ENCODE peak calls at places on chromosomes 2 and 18, in six cellular contexts. E is K562, X is suprapubic skin, C is HepG2, U is heart left ventricle, N is tibial artery. Q is an unnamed sample.

GRCh38 chr2:8754056-8754790 is 72.4 kb downstream of the ID2 start:
- DNase-seq in U (no peak), N (no peak), E (no peak), X (no peak), C (no peak), Q (no peak)

GRCh38 chr2:24084386-24085375 is at the start of gene TP53I3:
- DNase-seq in C (peak; percentile 87), N (peak; percentile 89), E (peak; percentile 90), X (peak; percentile 93), U (peak; percentile 95), Q (peak; percentile 96)

GRCh38 chr2:197965756-197966155 is 161.4 kb downstream of the PLCL1 start:
- DNase-seq in N (no peak), C (no peak), X (no peak), E (no peak), U (no peak), Q (no peak)

GRCh38 chr2:25187729-25188350 is 19.5 kb upstream of the POMC start:
- DNase-seq in N (no peak), U (no peak), C (no peak), E (no peak), X (no peak), Q (no peak)

GRCh38 chr2:202703091-202703490 is 68.3 kb downstream of the FAM117B start:
- DNase-seq in E (no peak), U (no peak), C (no peak), X (no peak), N (no peak), Q (no peak)

GRCh38 chr18:67475673-67476072 is 40.8 kb downstream of the DSEL start:
- DNase-seq in E (no peak), C (no peak), X (no peak), U (no peak), N (no peak), Q (no peak)

GRCh38 chr2:65177754-65178442 is 48.0 kb upstream of the RAB1A start:
- DNase-seq in C (no peak), X (no peak), U (no peak), N (no peak), E (no peak), Q (no peak)

GRCh38 chr18:45254683-45255082 is 360.6 kb upstream of the SLC14A2 start:
- DNase-seq in N (peak; percentile 53), E (no peak), C (no peak), U (peak; percentile 81), X (peak; percentile 55), Q (peak; percentile 93)

GRCh38 chr18:54717673-54718435 is 110.4 kb upstream of the RAB27B start:
- DNase-seq in N (no peak), U (no peak), C (no peak), E (no peak), X (no peak), Q (peak; percentile 53)

GRCh38 chr18:59549797-59550516 is 147.3 kb downstream of the CCBE1 start:
- DNase-seq in N (no peak), X (no peak), U (no peak), C (no peak), E (no peak), Q (no peak)

GRCh38 chr2:173997269-173997668 is 32.1 kb upstream of the SP3 start:
- DNase-seq in C (no peak), X (peak; percentile 93), N (peak; percentile 97), E (no peak), U (peak; percentile 87), Q (peak; percentile 88)

GRCh38 chr2:127525692-127526141 is 572 bp downstream of the IWS1 start:
- DNase-seq in X (no peak), U (no peak), N (no peak), E (no peak), C (peak; percentile 32), Q (no peak)

GRCh38 chr2:144553379-144553778 is 33.5 kb upstream of the ZEB2 start:
- DNase-seq in X (no peak), N (no peak), E (no peak), U (no peak), C (no peak), Q (no peak)

GRCh38 chr2:16270441-16270840 is 330.1 kb downstream of the MYCN start:
- DNase-seq in N (no peak), C (no peak), U (no peak), E (no peak), X (no peak), Q (no peak)

GRCh38 chr2:16035747-16036745 is 95.7 kb downstream of the MYCN start:
- DNase-seq in E (no peak), N (no peak), X (no peak), C (no peak), U (no peak), Q (no peak)

GRCh38 chr2:33372940-33373553 is 103.4 kb upstream of the RASGRP3 start:
- DNase-seq in C (peak; percentile 45), N (no peak), X (no peak), E (peak; percentile 57), U (no peak), Q (no peak)

GRCh38 chr2:199663157-199663556 is 187.8 kb downstream of the FTCDNL1 start:
- DNase-seq in N (no peak), U (no peak), C (no peak), E (no peak), X (no peak), Q (no peak)

GRCh38 chr2:1045109-1045508 is 94.5 kb downstream of the SNTG2 start:
- DNase-seq in N (no peak), E (no peak), X (no peak), U (no peak), C (no peak), Q (no peak)

GRCh38 chr2:213149332-213149875 is 2.0 kb downstream of the IKZF2 start:
- DNase-seq in N (no peak), C (no peak), E (no peak), X (no peak), U (no peak), Q (no peak)

GRCh38 chr18:67549946-67550345 is 33.4 kb upstream of the DSEL start:
- DNase-seq in X (no peak), C (no peak), E (no peak), N (no peak), U (no peak), Q (no peak)

GRCh38 chr18:75208055-75208835 is 694 bp downstream of the PTGR3 start:
- DNase-seq in X (peak; percentile 77), E (peak; percentile 58), U (peak; percentile 76), N (peak; percentile 48), C (peak; percentile 18), Q (peak; percentile 83)

GRCh38 chr2:238170386-238171071 is 11.8 kb downstream of the ERFE start:
- DNase-seq in X (no peak), C (no peak), U (no peak), E (no peak), N (no peak), Q (no peak)

GRCh38 chr2:238172439-238172838 is 13.7 kb downstream of the ERFE start:
- DNase-seq in C (no peak), N (no peak), E (no peak), U (no peak), X (no peak), Q (no peak)

GRCh38 chr2:238173692-238174091 is 14.9 kb downstream of the ERFE start:
- DNase-seq in X (no peak), U (no peak), N (no peak), E (no peak), C (no peak), Q (no peak)

GRCh38 chr2:238169708-238170251 is 11.0 kb downstream of the ERFE start:
- DNase-seq in C (no peak), N (peak; percentile 61), E (no peak), X (no peak), U (no peak), Q (no peak)

GRCh38 chr2:238171575-238172187 is 12.9 kb downstream of the ERFE start:
- DNase-seq in X (no peak), N (no peak), C (no peak), U (no peak), E (no peak), Q (no peak)
- H3K27ac ChIP-seq in X (no peak overlapping the region), N (no peak overlapping the region), C (no peak overlapping the region), U (no peak overlapping the region), E (no peak overlapping the region), Q (no peak overlapping the region)

DNA sequence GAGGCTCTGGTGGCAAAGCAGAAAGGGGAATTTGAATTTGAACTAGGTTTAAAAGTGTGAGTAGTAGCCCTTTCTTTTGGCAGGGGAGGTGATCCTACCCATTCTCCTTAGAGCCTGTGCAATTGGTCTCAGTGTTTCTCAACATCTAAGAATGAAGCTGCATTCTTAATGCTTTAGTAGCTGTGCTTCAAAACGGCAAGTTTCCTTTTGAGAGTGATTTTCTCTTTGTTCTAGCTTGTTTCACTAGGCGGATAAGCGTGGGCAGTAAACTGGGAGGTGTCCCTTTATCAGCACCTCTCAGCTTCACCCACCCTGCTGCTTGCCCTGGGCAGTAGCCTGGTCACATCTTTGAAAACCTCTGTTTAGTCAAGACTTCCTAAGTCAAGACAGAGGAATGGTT is 6.7 kb downstream of the CRIM1 start:
- DNase-seq in E (no peak), C (no peak), X (no peak), U (no peak), N (no peak), Q (no peak)
- H3K4me1 ChIP-seq in E (no peaks in the 10 kb centered on the region), C (peaks cover 80% of the 10 kb centered on the region), X (peaks cover 81% of the 10 kb centered on the region), U (peaks cover 73% of the 10 kb centered on the region), N (peaks cover 87% of the 10 kb centered on the region), Q (peaks cover 9% of the 10 kb centered on the region)

GRCh38 chr2:74564222-74564621 is 9.7 kb downstream of the DOK1 start:
- DNase-seq in C (no peak), X (no peak), N (no peak), U (no peak), E (no peak), Q (no peak)

GRCh38 chr2:74559912-74560311 is 5.4 kb downstream of the DOK1 start:
- DNase-seq in C (no peak), X (no peak), N (no peak), U (no peak), E (no peak), Q (no peak)

GRCh38 chr2:74560591-74560990 is 6.1 kb downstream of the DOK1 start:
- DNase-seq in C (no peak), X (no peak), E (no peak), N (no peak), U (no peak), Q (no peak)

GRCh38 chr2:74558284-74559230 is 4.0 kb downstream of the DOK1 start:
- DNase-seq in C (no peak), X (no peak), U (no peak), E (no peak), N (no peak), Q (no peak)

GRCh38 chr2:74562126-74562775 is 7.7 kb downstream of the DOK1 start:
- DNase-seq in X (no peak), E (no peak), C (no peak), N (no peak), U (no peak), Q (no peak)
- H3K27me3 ChIP-seq in X (no peaks in the 10 kb centered on the region), E (peaks cover 16% of the 10 kb centered on the region), C (peaks cover 4% of the 10 kb centered on the region), N (no peaks in the 10 kb centered on the region), U (no peaks in the 10 kb centered on the region), Q (no peaks in the 10 kb centered on the region)

GRCh38 chr2:74325815-74326214 is 17.4 kb downstream of the SLC4A5 start:
- DNase-seq in E (no peak), X (no peak), C (no peak), N (no peak), U (no peak), Q (no peak)

GRCh38 chr2:74328074-74328473 is 15.1 kb downstream of the SLC4A5 start:
- DNase-seq in E (no peak), U (no peak), C (no peak), X (no peak), N (no peak), Q (no peak)

GRCh38 chr2:74327627-74328026 is 15.6 kb downstream of the SLC4A5 start:
- DNase-seq in N (no peak), U (no peak), C (no peak), X (no peak), E (no peak), Q (no peak)

GRCh38 chr2:74327205-74327604 is 16.0 kb downstream of the SLC4A5 start:
- DNase-seq in U (no peak), N (no peak), X (no peak), E (no peak), C (no peak), Q (no peak)

GRCh38 chr2:74328573-74328972 is 14.6 kb downstream of the SLC4A5 start:
- DNase-seq in C (no peak), N (no peak), E (no peak), X (no peak), U (no peak), Q (no peak)
- H3K27ac ChIP-seq in C (no peak overlapping the region), N (no peak overlapping the region), E (no peak overlapping the region), X (no peak overlapping the region), U (no peak overlapping the region), Q (no peak overlapping the region)